ENCODE peak calls at places on chromosomes 6 and 20, in ten cellular contexts. J is HuH-7; P is COLO829; D is stimulated activated CD8-positive, alpha-beta memory T cell treated with anti-CD3 and anti-CD28 coated beads, Interleukin-7, amount 100 ng/mL, for 4 hours; O is omental fat pad; R is fibroblast of mammary gland; Y is hepatic stellate cell; Z is T follicular helper cell; M is globus pallidus; I is nephron progenitor cell. X is an unnamed sample.

GRCh38 chr6:107114213-107114871 is 973 bp downstream of the BEND3 start:
- DNase-seq in R (peak; percentile 78), P (peak; percentile 59), O (peak; percentile 43), D (peak; percentile 64), Y (peak; percentile 92), I (peak; percentile 90), Z (peak; percentile 48), M (peak; percentile 86), J (peak; percentile 85), X (peak; percentile 89)

GRCh38 chr6:99434702-99435530 is 9.8 kb upstream of the PNISR start:
- DNase-seq in Z (no peak), P (no peak), D (no peak), I (no peak), J (no peak), O (no peak), M (no peak), R (peak; percentile 47), Y (peak; percentile 11), X (peak; percentile 22)

GRCh38 chr20:44217342-44218092 is 6.9 kb upstream of the OSER1 start:
- DNase-seq in R (peak; percentile 75), P (peak; percentile 76), M (peak; percentile 48), D (peak; percentile 29), Z (peak; percentile 62), Y (peak; percentile 61), O (no peak), J (peak; percentile 73), I (peak; percentile 69), X (peak; percentile 74)

GRCh38 chr6:25883991-25884390 is 9.9 kb upstream of the SLC17A3 start:
- DNase-seq in D (no peak), I (no peak), Y (no peak), Z (no peak), P (peak; percentile 35), J (no peak), R (peak; percentile 88), M (no peak), O (no peak), X (peak; percentile 6)

GRCh38 chr20:1912056-1912455 is 16.8 kb downstream of the SIRPA start:
- DNase-seq in J (no peak), M (no peak), I (no peak), D (no peak), R (no peak), Z (no peak), P (no peak), O (no peak), Y (no peak), X (no peak)

GRCh38 chr6:43054206-43054943 is 724 bp upstream of the CUL7 start:
- DNase-seq in D (no peak), P (peak; percentile 25), Y (no peak), Z (no peak), I (no peak), J (no peak), O (no peak), R (peak; percentile 56), M (no peak), X (no peak)

GRCh38 chr20:31579245-31579644 is 25.8 kb upstream of the ID1 start:
- DNase-seq in D (no peak), Z (no peak), Y (no peak), R (no peak), O (no peak), P (no peak), I (no peak), J (no peak), M (no peak), X (no peak)

GRCh38 chr20:53981130-53981529 is 89.3 kb downstream of the BCAS1 start:
- DNase-seq in O (no peak), Y (no peak), J (no peak), D (no peak), M (no peak), I (no peak), R (peak; percentile 17), Z (no peak), P (no peak), X (no peak)

GRCh38 chr6:155069543-155069942 is 74.4 kb downstream of the TIAM2 start:
- DNase-seq in O (no peak), P (no peak), Z (no peak), J (no peak), Y (no peak), M (no peak), R (no peak), I (no peak), D (no peak), X (no peak)

GRCh38 chr20:58111340-58112016 is 117.0 kb downstream of the ANKRD60 start:
- DNase-seq in M (no peak), R (no peak), Y (no peak), Z (no peak), O (no peak), I (no peak), P (no peak), D (no peak), J (no peak), X (no peak)

GRCh38 chr6:25485820-25486559 is 166.0 kb upstream of the SCGN start:
- DNase-seq in J (no peak), O (no peak), D (no peak), M (no peak), Y (no peak), P (no peak), I (no peak), Z (no peak), R (peak; percentile 13), X (peak; percentile 84)

GRCh38 chr6:22737331-22737730 is 168.0 kb downstream of the HDGFL1 start:
- DNase-seq in J (peak; percentile 10), M (peak; percentile 75), O (no peak), R (peak; percentile 38), Z (no peak), P (peak; percentile 85), Y (peak; percentile 20), I (peak; percentile 60), D (no peak), X (no peak)

GRCh38 chr20:2911200-2911599 is 37.9 kb downstream of the PTPRA start:
- DNase-seq in M (no peak), R (no peak), P (no peak), I (no peak), Y (no peak), D (no peak), O (no peak), Z (no peak), J (no peak), X (no peak)

GRCh38 chr6:69732640-69733039 is 64.2 kb downstream of the LMBRD1 start:
- DNase-seq in O (no peak), M (peak; percentile 20), P (peak; percentile 7), J (no peak), D (no peak), R (peak; percentile 21), I (no peak), Z (no peak), Y (no peak), X (no peak)

GRCh38 chr6:155177369-155177961 is 86.3 kb upstream of the CLDN20 start:
- DNase-seq in O (no peak), R (peak; percentile 80), P (peak; percentile 52), I (peak; percentile 38), M (peak; percentile 68), J (peak; percentile 40), D (no peak), Z (peak; percentile 17), Y (no peak), X (peak; percentile 60)

GRCh38 chr6:142929751-142930358 is 15.1 kb downstream of the HIVEP2 start:
- DNase-seq in M (no peak), D (no peak), Y (peak; percentile 30), Z (no peak), I (no peak), R (peak; percentile 53), P (peak; percentile 51), O (no peak), J (no peak), X (no peak)

GRCh38 chr6:161128230-161128629 is 136.7 kb downstream of the MAP3K4 start:
- DNase-seq in O (no peak), R (no peak), P (no peak), M (no peak), D (no peak), J (no peak), Y (no peak), I (no peak), Z (no peak), X (no peak)

GRCh38 chr6:34884996-34885395 is 2.8 kb downstream of the TAF11 start:
- DNase-seq in Z (no peak), M (no peak), R (no peak), J (no peak), I (no peak), O (no peak), Y (no peak), D (no peak), P (no peak), X (no peak)

GRCh38 chr6:139531148-139531547 is 156.7 kb upstream of the CITED2 start:
- DNase-seq in J (no peak), Z (peak; percentile 41), I (no peak), P (peak; percentile 44), M (no peak), R (peak; percentile 74), D (peak; percentile 19), Y (no peak), O (no peak), X (no peak)

GRCh38 chr6:112178846-112179245 is 75.5 kb downstream of the LAMA4 start:
- DNase-seq in J (no peak), Y (no peak), P (no peak), I (no peak), O (no peak), D (no peak), R (no peak), M (no peak), Z (no peak), X (no peak)

GRCh38 chr6:163635315-163635714 is 220.8 kb downstream of the QKI start:
- DNase-seq in M (no peak), O (no peak), I (no peak), Y (no peak), R (no peak), P (no peak), J (no peak), Z (no peak), D (no peak), X (no peak)

GRCh38 chr20:57657537-57658446 is 37.6 kb upstream of the ZBP1 start:
- DNase-seq in I (no peak), P (no peak), Y (peak; percentile 11), Z (peak; percentile 30), J (peak; percentile 7), R (no peak), O (peak; percentile 19), M (no peak), D (peak; percentile 36), X (no peak)

X was measured in NCI-H446.